ENCODE peak calls at places on chromosomes 12 and 14, in eight cellular contexts. K, O, M, T, X, B, Y and Q are unnamed samples.

GRCh38 chr14:72721042-72721540 is 172.8 kb downstream of the DPF3 start:
- DNase-seq in K (no peak), O (no peak), M (no peak), T (no peak), X (no peak), B (no peak), Y (no peak), Q (no peak)

GRCh38 chr12:41188058-41188840 is at the start of gene PDZRN4:
- DNase-seq in K (no peak), O (peak), M (peak), T (no peak), X (peak), B (no peak), Y (peak), Q (peak)

GRCh38 chr12:107336705-107337104 is 243.4 kb upstream of the CRY1 start:
- DNase-seq in K (no peak), O (no peak), M (no peak), T (no peak), X (no peak), B (no peak), Y (no peak), Q (no peak)

GRCh38 chr14:103130965-103131364 is 7.7 kb downstream of the TNFAIP2 start:
- DNase-seq in K (peak), O (no peak), M (no peak), T (no peak), X (no peak), B (peak), Y (no peak), Q (peak)

GRCh38 chr14:81273521-81273920 is 52.8 kb upstream of the GTF2A1 start:
- DNase-seq in K (no peak), O (no peak), M (no peak), T (no peak), X (peak), B (no peak), Y (no peak), Q (no peak)

GRCh38 chr12:131693149-131693548 is 17.7 kb upstream of the SFSWAP start:
- DNase-seq in K (no peak), O (no peak), M (no peak), T (no peak), X (no peak), B (no peak), Y (no peak), Q (no peak)

GRCh38 chr14:36619853-36620252 is 37.4 kb upstream of the NKX2-8 start:
- DNase-seq in K (no peak), O (no peak), M (no peak), T (no peak), X (no peak), B (peak), Y (no peak), Q (no peak)

GRCh38 chr12:91037301-91037700 is 20.5 kb downstream of the KERA start:
- DNase-seq in K (no peak), O (no peak), M (no peak), T (no peak), X (no peak), B (no peak), Y (no peak), Q (no peak)

GRCh38 chr14:38208825-38209562 is 1.3 kb downstream of the SSTR1 start:
- DNase-seq in K (no peak), O (peak), M (peak), T (no peak), X (peak), B (no peak), Y (no peak), Q (no peak)

GRCh38 chr14:22434030-22434429 is 155.0 kb downstream of the DAD1 start:
- DNase-seq in K (no peak), O (no peak), M (no peak), T (no peak), X (peak), B (no peak), Y (no peak), Q (no peak)

GRCh38 chr12:97862072-97862471 is 399.5 kb downstream of the RMST start:
- DNase-seq in K (no peak), O (no peak), M (no peak), T (no peak), X (no peak), B (no peak), Y (no peak), Q (no peak)

DNA sequence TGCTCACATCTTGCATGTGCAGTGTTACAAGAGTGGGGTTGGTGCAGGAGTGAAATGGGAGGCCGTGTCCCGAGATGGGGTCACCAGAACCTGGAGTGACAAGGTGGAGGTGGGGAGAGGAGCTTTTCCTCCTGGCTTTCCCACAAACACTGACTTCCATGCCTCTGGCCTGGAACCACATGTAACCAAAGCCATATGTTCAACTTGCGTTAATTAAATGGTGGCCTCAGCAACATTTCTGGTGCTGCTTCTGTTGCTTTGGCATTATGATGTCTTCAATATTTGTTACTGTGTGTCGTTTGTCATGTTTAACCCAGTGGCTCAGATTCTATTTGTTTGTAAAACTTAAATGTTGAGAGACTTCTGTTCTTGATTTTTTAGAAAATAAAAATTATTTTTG is 110.2 kb downstream of the VCPKMT start:
- DNase-seq in K (no peak), O (no peak), M (no peak), T (no peak), X (no peak), B (no peak), Y (no peak), Q (no peak)
- H3K4me3 ChIP-seq in K (no peak), O (no peak), M (no peak), T (no peak), X (no peak), B (no peak), Y (no peak), Q (no peak)

GRCh38 chr14:54662491-54663116 is 95.7 kb downstream of the SAMD4A start:
- DNase-seq in K (no peak), O (no peak), M (no peak), T (no peak), X (peak), B (no peak), Y (no peak), Q (no peak)
- H3K4me3 ChIP-seq in K (no peak), O (no peak), M (no peak), T (no peak), X (no peak), B (no peak), Y (no peak), Q (no peak)

DNA sequence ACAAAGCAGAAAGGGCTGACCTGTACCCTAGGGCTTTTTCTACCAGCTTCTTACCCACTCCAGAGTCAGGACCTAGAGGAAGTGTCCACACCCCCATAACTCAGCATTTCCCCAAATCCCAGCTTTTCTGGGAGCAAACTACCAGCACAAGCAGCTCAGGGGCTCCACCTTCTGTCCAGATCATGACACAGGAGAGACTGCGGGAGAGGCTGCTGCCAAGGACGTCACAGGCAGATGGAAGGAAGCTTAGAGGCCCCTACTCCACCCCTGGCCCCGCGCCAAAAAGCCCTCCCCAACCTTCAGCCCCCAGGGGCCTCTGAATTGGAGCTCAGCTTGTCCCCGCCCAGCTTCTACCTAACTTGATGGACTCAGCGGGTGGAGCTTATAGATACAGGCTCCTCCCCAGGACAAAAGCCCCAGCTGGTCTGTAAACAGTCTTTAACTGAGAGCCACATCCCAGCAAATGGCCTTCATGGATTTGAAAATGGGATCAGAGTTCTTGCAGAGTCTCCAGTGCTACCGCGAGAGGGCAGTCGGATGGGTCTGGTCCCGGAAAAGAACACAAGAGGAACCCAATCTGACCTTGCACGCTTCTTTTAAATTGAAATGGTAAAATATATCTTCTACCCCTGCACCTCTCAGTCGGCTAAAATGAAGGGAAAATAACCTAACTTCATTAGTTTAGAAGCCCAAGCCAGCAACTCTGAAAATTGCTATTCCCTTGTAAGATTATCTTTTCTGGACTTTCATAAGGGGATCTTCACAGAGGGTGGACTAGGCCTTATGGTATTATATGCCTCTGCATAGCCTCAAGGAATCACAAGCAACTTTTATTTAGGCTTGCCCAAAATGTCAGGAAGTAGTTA is 6.8 kb upstream of the BAZ2A start:
- DNase-seq in K (peak), O (peak), M (peak), T (peak), X (peak), B (peak), Y (peak), Q (peak)
- H3K4me3 ChIP-seq in K (peak), O (peak), M (peak), T (peak), X (peak), B (peak), Y (peak), Q (peak)

GRCh38 chr14:70652871-70653270 is 11.2 kb downstream of the TTC9 start:
- DNase-seq in K (no peak), O (no peak), M (no peak), T (no peak), X (no peak), B (peak), Y (no peak), Q (no peak)

GRCh38 chr14:70658899-70659298 is 17.2 kb downstream of the TTC9 start:
- DNase-seq in K (no peak), O (no peak), M (no peak), T (peak), X (no peak), B (no peak), Y (no peak), Q (no peak)

GRCh38 chr14:70654609-70655008 is 12.9 kb downstream of the TTC9 start:
- DNase-seq in K (no peak), O (no peak), M (no peak), T (no peak), X (no peak), B (no peak), Y (no peak), Q (no peak)

GRCh38 chr14:70653662-70654061 is 11.9 kb downstream of the TTC9 start:
- DNase-seq in K (no peak), O (no peak), M (no peak), T (no peak), X (peak), B (no peak), Y (no peak), Q (no peak)

DNA sequence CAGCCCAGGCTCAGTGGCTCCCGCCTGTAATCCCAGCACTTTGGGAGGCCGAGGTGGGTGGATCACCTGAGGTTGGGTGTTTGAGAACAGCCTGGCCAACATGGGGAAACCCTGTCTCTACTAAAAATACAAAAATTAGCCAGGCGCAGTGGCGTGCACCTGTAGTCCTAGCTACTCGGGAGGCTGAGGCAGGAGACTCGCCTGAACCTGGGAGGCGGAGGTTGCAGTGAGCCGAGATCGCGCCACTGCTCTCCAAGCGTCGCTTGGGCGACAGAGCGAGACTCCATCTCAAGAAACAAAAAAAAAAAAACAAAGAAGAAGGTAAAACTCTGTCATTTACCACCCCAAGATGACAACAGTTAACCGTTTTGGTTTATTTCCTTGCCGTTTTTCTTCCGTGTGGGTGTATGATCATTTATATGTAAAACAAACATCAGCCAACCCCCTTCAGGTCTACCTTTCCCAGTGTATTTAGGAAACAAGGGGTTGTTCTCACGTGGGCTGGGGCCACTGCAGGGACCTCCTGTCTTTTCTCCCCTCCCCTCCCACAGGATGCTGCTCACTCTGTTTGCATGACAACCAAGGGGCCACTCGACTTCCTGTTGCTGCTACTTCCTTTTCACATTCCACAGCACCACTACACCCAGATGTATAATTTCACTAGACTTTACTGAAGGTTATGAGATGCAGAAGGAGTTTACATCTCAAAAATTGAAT is 13.6 kb downstream of the TTC9 start:
- DNase-seq in K (no peak), O (no peak), M (no peak), T (peak), X (peak), B (no peak), Y (no peak), Q (no peak)
- H3K4me3 ChIP-seq in K (no peak), O (no peak), M (no peak), T (no peak), X (no peak), B (no peak), Y (no peak), Q (no peak)

DNA sequence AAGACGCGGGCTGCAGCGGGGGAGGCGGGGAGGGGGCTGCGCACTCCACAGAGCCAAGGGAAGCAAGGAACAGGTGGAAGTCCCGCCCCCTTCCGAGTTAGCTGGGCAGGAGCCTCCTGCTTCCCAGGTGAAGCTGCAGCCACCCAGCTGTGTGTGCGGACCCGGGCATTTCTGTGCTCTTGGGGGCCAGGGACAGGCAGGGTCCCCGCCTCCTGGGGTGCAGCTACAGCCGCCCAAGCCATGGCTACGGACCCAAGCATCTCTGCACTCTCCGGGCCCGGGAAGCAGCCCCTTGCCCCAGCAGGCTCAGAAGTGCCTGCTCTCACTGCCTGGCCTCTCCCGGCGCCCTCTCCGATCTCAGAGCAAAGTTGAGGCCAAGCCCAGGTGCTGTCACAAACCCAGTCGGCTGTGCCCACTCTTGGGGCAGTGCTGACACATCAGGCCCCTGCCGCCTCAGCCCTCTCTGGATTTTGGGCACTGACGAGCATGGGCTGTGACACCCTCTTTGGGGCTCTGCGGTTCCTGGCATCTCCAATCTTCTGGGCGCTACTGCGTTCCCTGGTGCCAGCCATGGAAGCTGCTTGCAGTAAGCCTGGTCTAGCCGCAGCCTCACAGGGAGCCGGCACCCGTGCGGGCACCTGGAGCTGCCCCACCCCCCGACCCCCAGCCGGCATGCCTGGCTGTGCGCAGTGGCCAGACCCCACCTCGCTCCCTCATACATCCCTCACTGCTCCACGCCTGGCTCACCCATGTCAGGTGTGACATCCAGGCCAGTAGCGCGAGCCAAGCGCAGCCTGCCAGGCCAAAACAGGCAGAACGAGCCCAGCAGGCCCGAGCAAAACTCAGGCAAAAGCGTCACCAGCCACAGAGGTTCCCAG is 8.5 kb upstream of the MGAT4C start:
- DNase-seq in K (no peak), O (peak), M (peak), T (no peak), X (peak), B (peak), Y (no peak), Q (no peak)
- H3K4me3 ChIP-seq in K (no peak), O (no peak), M (peak), T (no peak), X (no peak), B (peak), Y (peak), Q (no peak)

GRCh38 chr14:104793703-104793959 is 1.9 kb downstream of the AKT1 start:
- DNase-seq in K (no peak), O (no peak), M (no peak), T (no peak), X (no peak), B (no peak), Y (no peak), Q (no peak)
- H3K4me3 ChIP-seq in K (peak), O (no peak), M (peak), T (peak), X (peak), B (no peak), Y (peak), Q (peak)

DNA sequence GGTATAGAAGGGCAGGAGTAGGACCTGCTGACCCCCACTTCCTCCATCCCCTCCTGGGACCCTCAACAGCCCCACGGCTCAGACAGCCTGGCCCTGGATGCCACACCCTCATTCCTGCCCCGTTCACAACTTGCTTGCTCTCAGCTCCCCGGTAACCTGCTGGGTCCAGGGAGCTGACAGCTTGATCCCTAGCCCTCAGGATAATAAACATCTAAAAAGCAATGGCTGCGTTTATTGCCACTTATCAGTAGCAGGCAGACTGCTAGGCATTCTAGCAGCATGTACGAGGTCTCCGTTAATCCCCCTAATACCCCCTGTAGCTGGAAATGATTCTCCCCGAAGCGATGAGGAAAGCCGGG is 24.3 kb upstream of the RPLP0 start:
- DNase-seq in K (no peak), O (no peak), M (no peak), T (no peak), X (peak), B (no peak), Y (no peak), Q (no peak)
- H3K4me3 ChIP-seq in K (no peak), O (no peak), M (peak), T (no peak), X (no peak), B (no peak), Y (no peak), Q (no peak)

GRCh38 chr14:26765301-26765700 is 167.5 kb upstream of the NOVA1 start:
- DNase-seq in K (no peak), O (no peak), M (no peak), T (no peak), X (no peak), B (no peak), Y (no peak), Q (no peak)
- H3K4me3 ChIP-seq in K (no peak), O (no peak), M (no peak), T (no peak), X (no peak), B (no peak), Y (no peak), Q (no peak)

DNA sequence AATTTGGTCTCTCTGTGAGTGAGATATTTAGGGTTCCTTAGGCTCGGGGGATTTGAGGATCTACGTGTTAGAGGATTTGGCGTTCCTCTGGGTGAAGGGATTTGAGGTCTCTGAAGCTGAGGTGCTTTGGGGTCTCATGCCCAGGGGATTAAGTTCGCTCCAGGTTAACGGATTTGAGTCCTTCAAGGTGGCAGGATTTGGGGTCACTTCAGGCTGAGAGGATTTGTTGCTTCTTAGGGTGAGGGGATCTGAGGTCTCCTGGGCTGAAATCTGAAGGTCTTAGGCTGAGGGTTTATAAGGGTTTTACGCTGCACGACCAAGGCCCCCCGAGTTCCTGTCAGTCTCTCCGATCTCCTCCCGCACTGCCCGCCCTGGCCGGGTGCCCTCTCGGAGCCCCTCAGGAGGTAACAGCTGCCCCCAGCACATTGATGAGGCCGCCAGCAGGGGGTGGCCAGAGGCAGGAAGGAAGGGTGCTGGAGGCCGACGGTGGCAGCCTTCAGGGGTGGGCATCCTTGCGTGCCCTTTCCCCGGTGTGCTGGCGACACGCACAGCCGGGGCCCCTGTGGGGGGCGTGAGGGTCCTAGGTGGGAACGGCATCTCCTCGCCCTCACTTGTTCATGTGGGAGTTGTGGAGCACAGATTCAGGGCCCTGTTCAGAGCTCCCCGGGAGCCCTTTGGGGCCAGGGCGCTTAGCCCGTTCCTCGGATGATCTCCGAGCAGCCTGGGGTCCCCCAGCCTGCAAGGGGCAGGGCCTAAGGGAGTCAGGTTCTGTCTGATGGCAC is 14.3 kb downstream of the CEP170B start:
- DNase-seq in K (no peak), O (no peak), M (peak), T (no peak), X (peak), B (no peak), Y (no peak), Q (no peak)
- H3K4me3 ChIP-seq in K (no peak), O (no peak), M (no peak), T (no peak), X (no peak), B (no peak), Y (no peak), Q (no peak)